ENCODE peak calls at places on chromosome 14, in eight cellular contexts. L is activated CD8-positive, alpha-beta memory T cell treated with anti-CD3 and anti-CD28 coated beads for 1 hour; M is pancreas; X is sciatic nerve; B is amniotic stem cell; V is GM12878; S is HS-27A; U is heart left ventricle. W is an unnamed sample.

GRCh38 chr14:83799230-83799629 is 1730.7 kb upstream of the FLRT2 start:
- DNase-seq in L (no peak), M (no peak), X (no peak), B (no peak), V (no peak), S (no peak), U (no peak), W (no peak)

GRCh38 chr14:67166450-67166853 is 22.8 kb upstream of the GARIN2 start:
- DNase-seq in L (no peak), M (peak), X (no peak), B (peak), V (no peak), S (peak), U (no peak), W (peak)

GRCh38 chr14:55661029-55661428 is 81.0 kb downstream of the KTN1 start:
- DNase-seq in L (no peak), M (no peak), X (no peak), B (no peak), V (no peak), S (no peak), U (no peak), W (no peak)

GRCh38 chr14:89013098-89013504 is 188.7 kb downstream of the TTC8 start:
- DNase-seq in L (no peak), M (peak), X (no peak), B (no peak), V (no peak), S (peak), U (no peak), W (no peak)

GRCh38 chr14:88941414-88941813 is 117.0 kb downstream of the TTC8 start:
- DNase-seq in L (no peak), M (no peak), X (no peak), B (no peak), V (no peak), S (no peak), U (no peak), W (no peak)

GRCh38 chr14:73712540-73713141 is 1.5 kb downstream of the PNMA1 start:
- DNase-seq in L (no peak), M (no peak), X (no peak), B (no peak), V (no peak), S (no peak), U (no peak), W (peak)

GRCh38 chr14:24783791-24784190 is 149.8 kb upstream of the GZMB start:
- DNase-seq in L (no peak), M (no peak), X (no peak), B (no peak), V (no peak), S (no peak), U (no peak), W (no peak)

GRCh38 chr14:84303140-84303539 is 1226.8 kb upstream of the FLRT2 start:
- DNase-seq in L (no peak), M (no peak), X (no peak), B (no peak), V (no peak), S (no peak), U (no peak), W (no peak)

GRCh38 chr14:95480109-95480886 is 36.2 kb downstream of the SYNE3 start:
- DNase-seq in L (peak), M (no peak), X (peak), B (no peak), V (no peak), S (no peak), U (peak), W (no peak)

GRCh38 chr14:35167496-35167895 is 45.1 kb downstream of the PRORP start:
- DNase-seq in L (no peak), M (no peak), X (no peak), B (no peak), V (no peak), S (no peak), U (no peak), W (no peak)

GRCh38 chr14:102695172-102695569 is 82.1 kb upstream of the TRAF3 start:
- DNase-seq in L (no peak), M (no peak), X (no peak), B (no peak), V (no peak), S (no peak), U (no peak), W (no peak)

GRCh38 chr14:20631023-20631820 is 10.3 kb downstream of the OR6S1 start:
- DNase-seq in L (no peak), M (peak), X (no peak), B (no peak), V (no peak), S (no peak), U (no peak), W (peak)

GRCh38 chr14:30317729-30318128 is 241.2 kb upstream of the G2E3 start:
- DNase-seq in L (no peak), M (no peak), X (no peak), B (no peak), V (no peak), S (no peak), U (no peak), W (no peak)

GRCh38 chr14:94394594-94395305 is 6.3 kb upstream of the SERPINA1 start:
- DNase-seq in L (no peak), M (no peak), X (no peak), B (no peak), V (no peak), S (no peak), U (peak), W (no peak)

GRCh38 chr14:65927871-65928270 is 515.3 kb downstream of the FUT8 start:
- DNase-seq in L (peak), M (no peak), X (no peak), B (no peak), V (no peak), S (no peak), U (no peak), W (peak)

GRCh38 chr14:51074986-51075385 is 19.9 kb downstream of the TRIM9 start:
- DNase-seq in L (no peak), M (no peak), X (no peak), B (no peak), V (no peak), S (no peak), U (no peak), W (no peak)

GRCh38 chr14:55915464-55915863 is 202.7 kb upstream of the PELI2 start:
- DNase-seq in L (no peak), M (no peak), X (no peak), B (no peak), V (no peak), S (no peak), U (no peak), W (no peak)

GRCh38 chr14:33460119-33460518 is 490.8 kb downstream of the EGLN3 start:
- DNase-seq in L (no peak), M (no peak), X (no peak), B (no peak), V (no peak), S (no peak), U (no peak), W (no peak)

GRCh38 chr14:70789361-70789760 is 20.0 kb downstream of the MAP3K9 start:
- DNase-seq in L (no peak), M (no peak), X (no peak), B (no peak), V (no peak), S (peak), U (no peak), W (no peak)

GRCh38 chr14:21105095-21105494 is 4.2 kb downstream of the TMEM253 start:
- DNase-seq in L (no peak), M (no peak), X (no peak), B (no peak), V (no peak), S (no peak), U (no peak), W (no peak)

GRCh38 chr14:76514599-76514998 is 138.7 kb downstream of the ESRRB start:
- DNase-seq in L (no peak), M (peak), X (no peak), B (no peak), V (no peak), S (no peak), U (no peak), W (no peak)

GRCh38 chr14:36254020-36254614 is 66.3 kb downstream of the MBIP start:
- DNase-seq in L (no peak), M (no peak), X (no peak), B (no peak), V (no peak), S (no peak), U (no peak), W (no peak)

GRCh38 chr14:25006961-25007795 is 42.8 kb downstream of the STXBP6 start:
- DNase-seq in L (no peak), M (peak), X (no peak), B (peak), V (no peak), S (peak), U (no peak), W (no peak)

GRCh38 chr14:57189070-57189469 is 79.6 kb downstream of the EXOC5 start:
- DNase-seq in L (no peak), M (no peak), X (no peak), B (no peak), V (no peak), S (no peak), U (no peak), W (peak)

GRCh38 chr14:96888593-96888992 is 91.4 kb downstream of the VRK1 start:
- DNase-seq in L (no peak), M (no peak), X (no peak), B (no peak), V (no peak), S (no peak), U (no peak), W (no peak)

GRCh38 chr14:59018978-59019377 is 169.5 kb upstream of the DAAM1 start:
- DNase-seq in L (no peak), M (no peak), X (no peak), B (no peak), V (no peak), S (no peak), U (no peak), W (no peak)

GRCh38 chr14:74879427-74880180 is 2.1 kb upstream of the DLST start:
- DNase-seq in L (no peak), M (no peak), X (no peak), B (no peak), V (no peak), S (no peak), U (no peak), W (no peak)

GRCh38 chr14:25094171-25094907 is 44.4 kb upstream of the STXBP6 start:
- DNase-seq in L (no peak), M (no peak), X (no peak), B (no peak), V (no peak), S (no peak), U (no peak), W (no peak)

GRCh38 chr14:77014004-77014604 is 14.4 kb downstream of the IRF2BPL start:
- DNase-seq in L (no peak), M (peak), X (peak), B (no peak), V (no peak), S (no peak), U (peak), W (no peak)

GRCh38 chr14:104865631-104866441 is 768 bp downstream of the CEP170B start:
- DNase-seq in L (no peak), M (peak), X (peak), B (peak), V (no peak), S (peak), U (peak), W (peak)

GRCh38 chr14:105294142-105294597 is 6.6 kb downstream of the BRF1 start:
- DNase-seq in L (no peak), M (no peak), X (no peak), B (no peak), V (no peak), S (no peak), U (peak), W (peak)

GRCh38 chr14:69559581-69560011 is 15.1 kb downstream of the CCDC177 start:
- DNase-seq in L (no peak), M (no peak), X (no peak), B (no peak), V (no peak), S (no peak), U (no peak), W (peak)

GRCh38 chr14:94042433-94043091 is 16.4 kb downstream of the OTUB2 start:
- DNase-seq in L (no peak), M (no peak), X (no peak), B (no peak), V (no peak), S (no peak), U (no peak), W (no peak)

GRCh38 chr14:65229431-65230286 is 127.3 kb upstream of the MAX start:
- DNase-seq in L (no peak), M (peak), X (peak), B (no peak), V (no peak), S (no peak), U (peak), W (peak)

GRCh38 chr14:68981539-68981976 is 2.5 kb upstream of the ACTN1 start:
- DNase-seq in L (no peak), M (no peak), X (no peak), B (peak), V (no peak), S (no peak), U (no peak), W (no peak)

GRCh38 chr14:91354221-91354916 is 63.3 kb downstream of the CCDC88C start:
- DNase-seq in L (no peak), M (no peak), X (no peak), B (no peak), V (no peak), S (no peak), U (no peak), W (no peak)

GRCh38 chr14:99009875-99010274 is 262.1 kb downstream of the BCL11B start:
- DNase-seq in L (no peak), M (no peak), X (no peak), B (no peak), V (no peak), S (no peak), U (no peak), W (no peak)